ENCODE peak calls at places on chromosomes 1 and 21, in ten cellular contexts. One of them, this sample, is unnamed.

GRCh38 chr21:26982767-26983166 is 15.9 kb upstream of the ADAMTS5 start:
- DNase-seq in GM13976: no peak
- DNase-seq in cardiac fibroblast: peak
- DNase-seq in astrocyte of the spinal cord: peak
- DNase-seq in ovary: no peak
- DNase-seq in HFF-Myc: no peak
- DNase-seq in neural progenitor cell: no peak
- DNase-seq in GM23338: peak
- DNase-seq in foreskin keratinocyte: peak
- DNase-seq in Calu3: peak
- DNase-seq in this sample: no peak

GRCh38 chr1:169784102-169784501 is 10.6 kb downstream of the METTL18 start:
- DNase-seq in GM13976: no peak
- DNase-seq in cardiac fibroblast: no peak
- DNase-seq in astrocyte of the spinal cord: no peak
- DNase-seq in ovary: no peak
- DNase-seq in HFF-Myc: no peak
- DNase-seq in neural progenitor cell: no peak
- DNase-seq in GM23338: no peak
- DNase-seq in foreskin keratinocyte: peak
- DNase-seq in Calu3: no peak
- DNase-seq in this sample: no peak

GRCh38 chr1:179925906-179926305 is 28.7 kb upstream of the CEP350 start:
- DNase-seq in GM13976: no peak
- DNase-seq in cardiac fibroblast: peak
- DNase-seq in astrocyte of the spinal cord: no peak
- DNase-seq in ovary: no peak
- DNase-seq in HFF-Myc: no peak
- DNase-seq in neural progenitor cell: no peak
- DNase-seq in GM23338: no peak
- DNase-seq in foreskin keratinocyte: peak
- DNase-seq in Calu3: no peak
- DNase-seq in this sample: no peak

GRCh38 chr1:167605576-167605975 is 24.5 kb upstream of the RCSD1 start:
- DNase-seq in GM13976: no peak
- DNase-seq in cardiac fibroblast: no peak
- DNase-seq in astrocyte of the spinal cord: no peak
- DNase-seq in ovary: no peak
- DNase-seq in HFF-Myc: no peak
- DNase-seq in neural progenitor cell: no peak
- DNase-seq in GM23338: no peak
- DNase-seq in foreskin keratinocyte: peak
- DNase-seq in Calu3: no peak
- DNase-seq in this sample: no peak

GRCh38 chr1:10693497-10694273 is 102.8 kb downstream of the CASZ1 start:
- DNase-seq in GM13976: peak
- DNase-seq in cardiac fibroblast: peak
- DNase-seq in astrocyte of the spinal cord: no peak
- DNase-seq in ovary: peak
- DNase-seq in HFF-Myc: no peak
- DNase-seq in neural progenitor cell: peak
- DNase-seq in GM23338: peak
- DNase-seq in foreskin keratinocyte: no peak
- DNase-seq in Calu3: peak
- DNase-seq in this sample: no peak

GRCh38 chr21:44880762-44881585 is 7.5 kb upstream of the PTTG1IP start:
- DNase-seq in GM13976: no peak
- DNase-seq in cardiac fibroblast: peak
- DNase-seq in astrocyte of the spinal cord: peak
- DNase-seq in ovary: no peak
- DNase-seq in HFF-Myc: no peak
- DNase-seq in neural progenitor cell: no peak
- DNase-seq in GM23338: no peak
- DNase-seq in foreskin keratinocyte: peak
- DNase-seq in Calu3: no peak
- DNase-seq in this sample: no peak

GRCh38 chr1:47984175-47984789 is 12.9 kb downstream of the TRABD2B start:
- DNase-seq in GM13976: no peak
- DNase-seq in cardiac fibroblast: no peak
- DNase-seq in astrocyte of the spinal cord: no peak
- DNase-seq in ovary: no peak
- DNase-seq in HFF-Myc: no peak
- DNase-seq in neural progenitor cell: peak
- DNase-seq in GM23338: peak
- DNase-seq in foreskin keratinocyte: peak
- DNase-seq in Calu3: no peak
- DNase-seq in this sample: no peak

GRCh38 chr1:111441573-111442192 is 7.4 kb downstream of the WDR77 start:
- DNase-seq in GM13976: peak
- DNase-seq in cardiac fibroblast: peak
- DNase-seq in astrocyte of the spinal cord: no peak
- DNase-seq in ovary: no peak
- DNase-seq in HFF-Myc: no peak
- DNase-seq in neural progenitor cell: peak
- DNase-seq in GM23338: peak
- DNase-seq in foreskin keratinocyte: no peak
- DNase-seq in Calu3: peak
- DNase-seq in this sample: no peak

GRCh38 chr1:17558541-17558940 is 19.0 kb downstream of the ARHGEF10L start:
- DNase-seq in GM13976: no peak
- DNase-seq in cardiac fibroblast: peak
- DNase-seq in astrocyte of the spinal cord: no peak
- DNase-seq in ovary: no peak
- DNase-seq in HFF-Myc: no peak
- DNase-seq in neural progenitor cell: no peak
- DNase-seq in GM23338: no peak
- DNase-seq in foreskin keratinocyte: no peak
- DNase-seq in Calu3: no peak
- DNase-seq in this sample: no peak

GRCh38 chr1:192654120-192654519 is 18.2 kb downstream of the RGS13 start:
- DNase-seq in GM13976: no peak
- DNase-seq in cardiac fibroblast: no peak
- DNase-seq in astrocyte of the spinal cord: no peak
- DNase-seq in ovary: no peak
- DNase-seq in HFF-Myc: no peak
- DNase-seq in neural progenitor cell: no peak
- DNase-seq in GM23338: no peak
- DNase-seq in foreskin keratinocyte: no peak
- DNase-seq in Calu3: no peak
- DNase-seq in this sample: no peak

GRCh38 chr21:39660191-39660590 is 47.5 kb downstream of the B3GALT5 start:
- DNase-seq in GM13976: no peak
- DNase-seq in cardiac fibroblast: no peak
- DNase-seq in astrocyte of the spinal cord: peak
- DNase-seq in ovary: no peak
- DNase-seq in HFF-Myc: peak
- DNase-seq in neural progenitor cell: no peak
- DNase-seq in GM23338: no peak
- DNase-seq in foreskin keratinocyte: peak
- DNase-seq in Calu3: no peak
- DNase-seq in this sample: no peak

GRCh38 chr1:69524010-69524409 is 43.7 kb upstream of the LRRC7 start:
- DNase-seq in GM13976: no peak
- DNase-seq in cardiac fibroblast: peak
- DNase-seq in astrocyte of the spinal cord: peak
- DNase-seq in ovary: no peak
- DNase-seq in HFF-Myc: no peak
- DNase-seq in neural progenitor cell: no peak
- DNase-seq in GM23338: no peak
- DNase-seq in foreskin keratinocyte: peak
- DNase-seq in Calu3: no peak
- DNase-seq in this sample: no peak

DNA sequence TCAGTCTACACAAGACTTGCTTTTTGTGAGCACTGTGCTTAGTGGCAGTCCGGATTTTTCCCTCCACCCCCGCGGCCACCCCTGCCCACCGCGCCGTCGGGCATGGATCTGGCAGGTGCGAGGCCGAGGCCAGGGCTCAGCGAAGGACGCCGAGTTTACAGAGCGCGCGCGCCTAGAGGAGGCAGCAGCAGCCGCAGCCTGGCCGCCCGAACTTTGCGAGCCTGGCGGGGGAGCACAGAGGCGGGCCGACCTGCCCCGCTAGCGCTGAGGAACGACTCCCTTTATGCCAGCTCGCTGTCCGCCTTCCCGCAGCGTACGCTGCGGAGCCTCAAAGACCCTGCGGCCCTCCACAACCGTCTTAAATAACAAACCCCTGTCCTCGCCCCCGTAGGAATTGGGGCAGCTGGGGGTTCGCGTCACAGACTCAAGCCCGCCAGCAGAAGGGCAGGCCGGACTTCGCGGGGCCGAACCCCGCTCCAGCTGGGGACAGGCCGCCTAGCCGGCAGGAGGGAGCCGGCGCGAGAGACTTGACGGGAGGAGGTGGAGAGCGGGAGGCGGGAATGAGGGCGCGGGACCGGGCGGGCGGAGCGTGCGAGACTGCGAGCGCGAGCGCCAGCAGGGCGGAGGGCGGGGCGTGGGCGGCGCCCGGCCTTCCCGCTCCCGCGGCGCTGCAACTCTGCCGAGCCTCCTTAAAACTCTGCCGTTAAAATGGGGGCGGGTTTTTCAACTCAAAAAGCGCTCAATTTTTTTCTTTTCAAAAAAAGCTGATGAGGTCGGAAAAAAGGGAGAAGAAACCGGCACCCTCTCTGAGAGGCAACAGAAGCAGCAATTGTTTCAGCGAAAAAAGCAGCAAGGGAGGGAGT is 1.8 kb upstream of the CDKN2C start:
- DNase-seq in GM13976: peak
- DNase-seq in cardiac fibroblast: peak
- DNase-seq in astrocyte of the spinal cord: peak
- DNase-seq in ovary: peak
- DNase-seq in HFF-Myc: no peak
- DNase-seq in neural progenitor cell: peak
- DNase-seq in GM23338: peak
- DNase-seq in foreskin keratinocyte: peak
- DNase-seq in Calu3: peak
- DNase-seq in this sample: peak
- TF ChIP-seq CTCF in GM13976: peak
- TF ChIP-seq CTCF in cardiac fibroblast: peak
- TF ChIP-seq CTCF in astrocyte of the spinal cord: peak
- TF ChIP-seq CTCF in ovary: no peak
- TF ChIP-seq CTCF in HFF-Myc: peak
- TF ChIP-seq CTCF in neural progenitor cell: peak
- TF ChIP-seq CTCF in GM23338: peak
- TF ChIP-seq CTCF in foreskin keratinocyte: peak
- TF ChIP-seq CTCF in Calu3: peak
- TF ChIP-seq CTCF in this sample: peak

GRCh38 chr1:1833916-1834325 is 55.7 kb upstream of the NADK start:
- DNase-seq in GM13976: no peak
- DNase-seq in cardiac fibroblast: peak
- DNase-seq in astrocyte of the spinal cord: peak
- DNase-seq in ovary: no peak
- DNase-seq in HFF-Myc: no peak
- DNase-seq in neural progenitor cell: peak
- DNase-seq in GM23338: no peak
- DNase-seq in foreskin keratinocyte: no peak
- DNase-seq in Calu3: no peak
- DNase-seq in this sample: no peak
- TF ChIP-seq CTCF in GM13976: no peak
- TF ChIP-seq CTCF in cardiac fibroblast: no peak
- TF ChIP-seq CTCF in astrocyte of the spinal cord: no peak
- TF ChIP-seq CTCF in ovary: no peak
- TF ChIP-seq CTCF in HFF-Myc: no peak
- TF ChIP-seq CTCF in neural progenitor cell: no peak
- TF ChIP-seq CTCF in GM23338: no peak
- TF ChIP-seq CTCF in foreskin keratinocyte: no peak
- TF ChIP-seq CTCF in Calu3: no peak
- TF ChIP-seq CTCF in this sample: no peak

GRCh38 chr1:100536031-100536430 is 1.9 kb upstream of the GPR88 start:
- DNase-seq in GM13976: peak
- DNase-seq in cardiac fibroblast: no peak
- DNase-seq in astrocyte of the spinal cord: no peak
- DNase-seq in ovary: no peak
- DNase-seq in HFF-Myc: no peak
- DNase-seq in neural progenitor cell: no peak
- DNase-seq in GM23338: no peak
- DNase-seq in foreskin keratinocyte: no peak
- DNase-seq in Calu3: no peak
- DNase-seq in this sample: no peak

GRCh38 chr1:100542264-100542663 is 4.3 kb downstream of the GPR88 start:
- DNase-seq in GM13976: no peak
- DNase-seq in cardiac fibroblast: no peak
- DNase-seq in astrocyte of the spinal cord: no peak
- DNase-seq in ovary: no peak
- DNase-seq in HFF-Myc: no peak
- DNase-seq in neural progenitor cell: no peak
- DNase-seq in GM23338: no peak
- DNase-seq in foreskin keratinocyte: no peak
- DNase-seq in Calu3: no peak
- DNase-seq in this sample: no peak

GRCh38 chr1:100543640-100544039 is 5.7 kb downstream of the GPR88 start:
- DNase-seq in GM13976: peak
- DNase-seq in cardiac fibroblast: peak
- DNase-seq in astrocyte of the spinal cord: no peak
- DNase-seq in ovary: no peak
- DNase-seq in HFF-Myc: no peak
- DNase-seq in neural progenitor cell: peak
- DNase-seq in GM23338: peak
- DNase-seq in foreskin keratinocyte: peak
- DNase-seq in Calu3: peak
- DNase-seq in this sample: no peak

GRCh38 chr1:100538935-100539835 is 1.2 kb downstream of the GPR88 start:
- DNase-seq in GM13976: peak
- DNase-seq in cardiac fibroblast: peak
- DNase-seq in astrocyte of the spinal cord: no peak
- DNase-seq in ovary: peak
- DNase-seq in HFF-Myc: no peak
- DNase-seq in neural progenitor cell: peak
- DNase-seq in GM23338: peak
- DNase-seq in foreskin keratinocyte: peak
- DNase-seq in Calu3: peak
- DNase-seq in this sample: no peak

GRCh38 chr1:100539836-100540536 is 2.0 kb downstream of the GPR88 start:
- DNase-seq in GM13976: peak
- DNase-seq in cardiac fibroblast: peak
- DNase-seq in astrocyte of the spinal cord: peak
- DNase-seq in ovary: peak
- DNase-seq in HFF-Myc: no peak
- DNase-seq in neural progenitor cell: peak
- DNase-seq in GM23338: peak
- DNase-seq in foreskin keratinocyte: peak
- DNase-seq in Calu3: peak
- DNase-seq in this sample: no peak
- TF ChIP-seq CTCF in GM13976: no peak
- TF ChIP-seq CTCF in cardiac fibroblast: no peak
- TF ChIP-seq CTCF in astrocyte of the spinal cord: no peak
- TF ChIP-seq CTCF in ovary: no peak
- TF ChIP-seq CTCF in HFF-Myc: no peak
- TF ChIP-seq CTCF in neural progenitor cell: no peak
- TF ChIP-seq CTCF in GM23338: no peak
- TF ChIP-seq CTCF in foreskin keratinocyte: no peak
- TF ChIP-seq CTCF in Calu3: no peak
- TF ChIP-seq CTCF in this sample: no peak

DNA sequence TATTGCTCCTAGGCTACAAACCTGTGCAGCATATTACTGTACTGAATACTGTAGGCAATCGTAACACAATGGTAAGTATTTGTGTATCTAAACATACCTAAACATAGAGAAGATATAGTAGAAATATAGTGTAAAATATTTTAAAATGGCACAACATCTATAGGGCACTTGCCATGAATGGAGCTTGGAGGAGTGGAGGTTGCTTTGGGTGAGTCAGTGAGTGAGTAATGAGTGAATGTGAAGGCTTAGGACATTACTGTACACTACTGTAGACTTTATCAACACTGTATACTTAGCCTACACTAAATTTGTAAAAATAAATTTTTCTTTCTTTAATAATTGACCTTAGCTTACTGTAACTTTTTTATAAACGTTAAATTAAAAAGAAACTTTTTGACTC is 7.9 kb downstream of the LEFTY2 start:
- DNase-seq in GM13976: no peak
- DNase-seq in cardiac fibroblast: peak
- DNase-seq in astrocyte of the spinal cord: peak
- DNase-seq in ovary: no peak
- DNase-seq in HFF-Myc: no peak
- DNase-seq in neural progenitor cell: no peak
- DNase-seq in GM23338: no peak
- DNase-seq in foreskin keratinocyte: peak
- DNase-seq in Calu3: no peak
- DNase-seq in this sample: no peak
- TF ChIP-seq CTCF in GM13976: no peak
- TF ChIP-seq CTCF in cardiac fibroblast: no peak
- TF ChIP-seq CTCF in astrocyte of the spinal cord: no peak
- TF ChIP-seq CTCF in ovary: no peak
- TF ChIP-seq CTCF in HFF-Myc: no peak
- TF ChIP-seq CTCF in neural progenitor cell: no peak
- TF ChIP-seq CTCF in GM23338: no peak
- TF ChIP-seq CTCF in foreskin keratinocyte: no peak
- TF ChIP-seq CTCF in Calu3: no peak
- TF ChIP-seq CTCF in this sample: no peak

This sample was measured in AG09319.